ENCODE peak calls at places on chromosomes 4 and X, in eight cellular contexts. P is MM.1S, A is tibial nerve, F is NB4, X is A549, N is GM12864, O is AG09319, U is kidney epithelial cell. W is an unnamed sample.

GRCh38 chr4:167274346-167274745 is 40.1 kb upstream of the SPOCK3 start:
- DNase-seq in P (no peak), A (no peak), F (no peak), X (no peak), N (no peak), O (no peak), U (no peak), W (no peak)

GRCh38 chr4:176584031-176584430 is 208.7 kb downstream of the VEGFC start:
- DNase-seq in P (no peak), A (no peak), F (no peak), X (no peak), N (no peak), O (no peak), U (no peak), W (no peak)

GRCh38 chrX:151004085-151004484 is 20.9 kb downstream of the HMGB3 start:
- DNase-seq in P (no peak), A (no peak), F (peak), X (no peak), N (no peak), O (no peak), U (no peak), W (no peak)

GRCh38 chr4:96649536-96649935 is 809.6 kb downstream of the PDHA2 start:
- DNase-seq in P (peak), A (no peak), F (peak), X (no peak), N (no peak), O (no peak), U (peak), W (no peak)

GRCh38 chr4:36303430-36304137 is 22.2 kb downstream of the DTHD1 start:
- DNase-seq in P (no peak), A (no peak), F (peak), X (no peak), N (no peak), O (no peak), U (no peak), W (no peak)

GRCh38 chr4:113410686-113411085 is 350.9 kb downstream of the CAMK2D start:
- DNase-seq in P (peak), A (no peak), F (no peak), X (no peak), N (no peak), O (no peak), U (no peak), W (no peak)

GRCh38 chr4:6582889-6583504 is 8.0 kb downstream of the MAN2B2 start:
- DNase-seq in P (peak), A (no peak), F (peak), X (peak), N (no peak), O (no peak), U (no peak), W (no peak)

GRCh38 chrX:8748855-8749254 is 16.9 kb upstream of the ANOS1 start:
- DNase-seq in P (no peak), A (no peak), F (peak), X (peak), N (no peak), O (no peak), U (no peak), W (no peak)

GRCh38 chr4:47054130-47054529 is 22.8 kb downstream of the GABRB1 start:
- DNase-seq in P (no peak), A (no peak), F (no peak), X (no peak), N (no peak), O (no peak), U (no peak), W (no peak)

GRCh38 chr4:39134674-39135073 is 47.7 kb upstream of the WDR19 start:
- DNase-seq in P (peak), A (no peak), F (no peak), X (no peak), N (no peak), O (no peak), U (no peak), W (no peak)

GRCh38 chrX:47629419-47630210 is at the start of gene CFP:
- DNase-seq in P (no peak), A (no peak), F (peak), X (no peak), N (no peak), O (no peak), U (no peak), W (no peak)

GRCh38 chrX:78104447-78105176 is 564 bp downstream of the PGK1 start:
- DNase-seq in P (peak), A (no peak), F (peak), X (peak), N (peak), O (no peak), U (no peak), W (no peak)

GRCh38 chrX:16770970-16771482 is 15.2 kb upstream of the TXLNG start:
- DNase-seq in P (no peak), A (no peak), F (no peak), X (no peak), N (no peak), O (no peak), U (no peak), W (no peak)

GRCh38 chrX:148562846-148563245 is 62.4 kb downstream of the AFF2 start:
- DNase-seq in P (no peak), A (no peak), F (peak), X (no peak), N (no peak), O (no peak), U (no peak), W (no peak)

GRCh38 chrX:68186552-68187262 is 246.6 kb downstream of the OPHN1 start:
- DNase-seq in P (no peak), A (no peak), F (peak), X (no peak), N (no peak), O (no peak), U (no peak), W (no peak)

GRCh38 chrX:104659037-104659744 is 93.2 kb downstream of the IL1RAPL2 start:
- DNase-seq in P (no peak), A (no peak), F (no peak), X (no peak), N (no peak), O (no peak), U (no peak), W (no peak)

GRCh38 chr4:23946307-23946706 is 56.5 kb upstream of the PPARGC1A start:
- DNase-seq in P (no peak), A (no peak), F (no peak), X (no peak), N (no peak), O (no peak), U (no peak), W (no peak)

GRCh38 chr4:176230827-176231226 is 35.4 kb upstream of the SPATA4 start:
- DNase-seq in P (no peak), A (no peak), F (no peak), X (no peak), N (no peak), O (no peak), U (no peak), W (no peak)

GRCh38 chrX:118226060-118226428 is 109.4 kb upstream of the KLHL13 start:
- DNase-seq in P (peak), A (no peak), F (peak), X (peak), N (no peak), O (no peak), U (no peak), W (no peak)

GRCh38 chr4:105061136-105061696 is 85.5 kb upstream of the TET2 start:
- DNase-seq in P (peak), A (no peak), F (peak), X (no peak), N (peak), O (no peak), U (peak), W (no peak)

DNA sequence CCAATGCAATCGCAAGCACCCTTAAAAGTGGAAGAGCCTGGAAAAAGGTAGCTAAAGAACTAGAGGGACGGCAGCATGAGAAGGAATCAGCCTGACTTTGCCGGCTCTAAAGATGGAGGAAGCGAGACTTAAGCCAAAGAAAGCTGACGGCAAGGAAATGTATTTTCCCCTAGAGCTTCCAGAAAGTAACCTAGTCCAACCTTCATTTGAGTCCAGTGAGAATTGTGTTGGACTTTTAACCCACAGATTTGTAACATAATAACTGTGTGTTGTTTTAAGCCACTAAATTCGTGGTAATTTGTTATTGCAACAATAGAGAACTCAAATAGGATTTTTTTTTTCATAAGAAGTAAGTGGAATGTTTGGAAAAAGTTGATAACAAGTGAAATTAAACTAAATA is 212.7 kb upstream of the C1QTNF7 start:
- DNase-seq in P (no peak), A (no peak), F (no peak), X (no peak), N (no peak), O (no peak), U (no peak), W (no peak)
- TF ChIP-seq CTCF in P (no peak), A (no peak), F (no peak), X (no peak), N (no peak), O (no peak), U (no peak), W (no peak)

GRCh38 chr4:94127707-94128328 is 79.8 kb upstream of the SMARCAD1 start:
- DNase-seq in P (peak), A (no peak), F (peak), X (peak), N (no peak), O (peak), U (no peak), W (no peak)
- TF ChIP-seq CTCF in P (peak), A (peak), F (peak), X (peak), N (peak), O (peak), U (peak), W (peak)

GRCh38 chr4:3792813-3793212 is 26.6 kb downstream of the ADRA2C start:
- DNase-seq in P (no peak), A (no peak), F (peak), X (peak), N (no peak), O (no peak), U (no peak), W (no peak)
- TF ChIP-seq CTCF in P (peak), A (no peak), F (peak), X (no peak), N (peak), O (no peak), U (no peak), W (peak)

GRCh38 chr4:8000721-8001491 is 61.2 kb upstream of the AFAP1 start:
- DNase-seq in P (no peak), A (no peak), F (no peak), X (no peak), N (no peak), O (no peak), U (no peak), W (no peak)
- TF ChIP-seq CTCF in P (no peak), A (no peak), F (no peak), X (no peak), N (no peak), O (no peak), U (no peak), W (no peak)

DNA sequence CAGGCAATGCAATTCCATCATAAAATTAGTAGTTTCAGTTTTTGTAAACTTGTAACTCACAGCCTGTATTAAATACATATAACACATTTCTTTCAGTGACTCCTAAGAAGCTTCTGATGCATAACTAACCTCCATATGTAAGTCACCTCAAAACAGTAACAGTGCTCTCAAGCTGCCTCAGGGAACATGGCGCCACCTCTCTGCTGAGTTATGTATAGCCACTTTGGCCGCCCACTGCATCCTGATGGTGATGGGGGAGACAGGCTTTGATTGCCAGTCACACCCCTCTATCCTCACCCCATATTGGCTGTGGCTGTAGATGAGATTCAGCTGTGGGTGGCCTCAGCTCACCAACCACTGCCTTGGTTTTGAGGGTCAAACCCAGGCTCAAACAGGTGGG is 54.3 kb downstream of the LRBA start:
- DNase-seq in P (peak), A (no peak), F (peak), X (peak), N (no peak), O (no peak), U (no peak), W (no peak)
- TF ChIP-seq CTCF in P (peak), A (no peak), F (peak), X (peak), N (peak), O (peak), U (peak), W (peak)

GRCh38 chrX:81414630-81415029 is 212.7 kb downstream of the SH3BGRL start:
- DNase-seq in P (no peak), A (no peak), F (peak), X (no peak), N (no peak), O (no peak), U (no peak), W (no peak)
- TF ChIP-seq CTCF in P (peak), A (no peak), F (no peak), X (peak), N (no peak), O (no peak), U (no peak), W (no peak)